ENCODE peak calls at places on chromosomes 5 and 9, in eight cellular contexts. W is A549; V is activated CD8-positive, alpha-beta T cell treated with anti-CD3 and anti-CD28 coated beads for 36 hours; G is GM23338; Y is AG09309; Q is uterus; B is keratinocyte; U is chondrocyte. K is an unnamed sample.

GRCh38 chr9:134386951-134387831 is 60.9 kb downstream of the RXRA start:
- DNase-seq in V (no peak), W (no peak), Y (no peak), U (no peak), G (no peak), Q (no peak), B (no peak), K (no peak)

GRCh38 chr5:139407517-139407916 is 3.6 kb upstream of the SPATA24 start:
- DNase-seq in V (no peak), B (no peak), W (no peak), Y (no peak), U (no peak), Q (no peak), G (no peak), K (peak)

GRCh38 chr5:71482132-71482531 is 26.7 kb downstream of the BDP1 start:
- DNase-seq in Y (no peak), U (no peak), G (no peak), V (no peak), W (peak), B (no peak), Q (no peak), K (no peak)

GRCh38 chr9:35054871-35055644 is 17.4 kb downstream of the VCP start:
- DNase-seq in B (no peak), G (no peak), U (no peak), Q (no peak), V (no peak), Y (no peak), W (no peak), K (no peak)

GRCh38 chr5:155978805-155979204 is 348.2 kb upstream of the SGCD start:
- DNase-seq in Q (no peak), G (no peak), W (no peak), V (no peak), Y (no peak), U (no peak), B (no peak), K (no peak)

GRCh38 chr5:180467989-180468731 is 26.0 kb upstream of the CNOT6 start:
- DNase-seq in B (no peak), G (no peak), U (peak), Q (no peak), V (no peak), W (no peak), Y (no peak), K (no peak)

GRCh38 chr5:81140942-81141341 is 92.2 kb upstream of the CKMT2 start:
- DNase-seq in W (no peak), G (no peak), V (no peak), B (no peak), Y (peak), Q (peak), U (no peak), K (no peak)

GRCh38 chr9:124020520-124021384 is 9.2 kb downstream of the LHX2 start:
- DNase-seq in G (peak), W (no peak), V (no peak), Q (no peak), U (no peak), Y (no peak), B (no peak), K (peak)

GRCh38 chr9:35726876-35727438 is 5.0 kb downstream of the TLN1 start:
- DNase-seq in W (no peak), U (no peak), B (no peak), Y (peak), G (peak), Q (no peak), V (peak), K (no peak)

GRCh38 chr5:13625616-13626198 is 318.8 kb downstream of the DNAH5 start:
- DNase-seq in W (no peak), V (no peak), Y (no peak), G (no peak), Q (no peak), U (no peak), B (no peak), K (no peak)

GRCh38 chr9:119004618-119004990 is 364.6 kb downstream of the BRINP1 start:
- DNase-seq in B (no peak), V (no peak), U (no peak), W (no peak), G (no peak), Y (peak), Q (peak), K (no peak)

DNA sequence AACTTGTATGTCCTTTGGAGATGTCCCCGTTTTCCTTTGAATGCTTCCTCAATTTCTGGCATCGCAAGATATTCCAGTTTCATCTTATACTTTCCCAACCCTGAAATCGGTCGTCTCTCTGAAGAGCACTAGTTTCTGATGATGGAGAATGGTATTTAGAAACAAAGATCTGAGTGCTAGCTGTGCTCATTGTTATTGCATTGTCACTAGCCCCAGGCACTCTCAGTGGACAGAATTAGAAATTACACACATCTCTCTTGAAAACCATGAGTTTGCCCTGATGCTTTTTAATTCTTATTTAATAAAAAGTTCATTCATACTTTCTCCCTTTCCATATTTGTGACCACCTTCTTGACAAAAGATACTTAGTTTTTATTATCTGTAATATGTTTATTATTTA is 67.7 kb downstream of the C9orf152 start:
- DNase-seq in U (no peak), W (peak), G (no peak), Y (no peak), Q (no peak), B (no peak), V (no peak), K (no peak)
- TF ChIP-seq CTCF in U (peak), W (no peak), G (no peak), Y (no peak), Q (no peak), B (no peak), V (no peak), K (no peak)

GRCh38 chr9:75890541-75891276 is at the start of gene PCSK5:
- DNase-seq in Y (peak), G (peak), B (peak), U (peak), Q (peak), V (peak), W (peak), K (peak)
- TF ChIP-seq CTCF in Y (peak), G (peak), B (no peak), U (peak), Q (peak), V (peak), W (peak), K (no peak)

GRCh38 chr5:165031361-165031760 is 1525.9 kb downstream of the MAT2B start:
- DNase-seq in B (no peak), Q (no peak), W (no peak), V (no peak), U (no peak), G (no peak), Y (no peak), K (no peak)
- TF ChIP-seq CTCF in B (no peak), Q (no peak), W (no peak), V (no peak), U (no peak), G (no peak), Y (no peak), K (no peak)

GRCh38 chr5:170226138-170226435 is 6.7 kb upstream of the C5orf58 start:
- DNase-seq in U (no peak), Q (no peak), G (no peak), B (no peak), Y (no peak), V (no peak), W (no peak), K (no peak)
- TF ChIP-seq CTCF in U (no peak), Q (no peak), G (no peak), B (no peak), Y (no peak), V (peak), W (no peak), K (no peak)

GRCh38 chr9:7236186-7236585 is 478.4 kb downstream of the KDM4C start:
- DNase-seq in Y (no peak), W (no peak), Q (no peak), U (no peak), G (no peak), B (no peak), V (no peak), K (no peak)

GRCh38 chr9:7233516-7233915 is 475.7 kb downstream of the KDM4C start:
- DNase-seq in B (no peak), Y (no peak), V (no peak), Q (no peak), W (no peak), G (no peak), U (no peak), K (no peak)

GRCh38 chr9:7237473-7238243 is 479.9 kb downstream of the KDM4C start:
- DNase-seq in Y (peak), U (no peak), Q (no peak), B (no peak), G (no peak), V (no peak), W (no peak), K (no peak)

GRCh38 chr9:7238244-7238637 is 480.5 kb downstream of the KDM4C start:
- DNase-seq in U (no peak), B (no peak), V (no peak), W (no peak), Y (no peak), G (no peak), Q (no peak), K (no peak)

DNA sequence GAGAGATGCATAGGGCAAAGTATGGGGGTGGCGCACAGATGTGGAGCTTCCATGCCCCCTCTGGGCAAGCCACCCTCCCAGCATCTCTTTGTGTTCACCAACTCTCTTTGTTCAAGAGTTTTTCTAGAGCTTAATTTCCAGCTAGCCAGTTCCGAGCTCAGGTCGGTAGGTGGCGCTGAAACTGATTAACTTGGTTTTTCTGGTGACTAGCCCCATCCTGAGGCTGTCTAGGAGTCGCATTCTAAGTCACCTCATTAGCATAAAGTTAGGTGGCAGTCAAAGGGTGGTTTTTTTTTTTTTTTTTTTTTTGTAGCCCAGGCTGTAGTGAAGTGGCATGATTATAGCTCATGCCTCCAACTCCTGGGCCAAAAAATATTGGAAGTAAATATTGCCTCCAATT is 476.4 kb downstream of the KDM4C start:
- DNase-seq in W (peak), V (peak), U (no peak), Y (no peak), Q (no peak), B (no peak), G (peak), K (peak)
- TF ChIP-seq CTCF in W (peak), V (peak), U (peak), Y (peak), Q (no peak), B (peak), G (peak), K (peak)

GRCh38 chr9:36974731-36975130 is 59.3 kb downstream of the PAX5 start:
- DNase-seq in B (no peak), W (no peak), V (no peak), Y (no peak), Q (no peak), G (no peak), U (no peak), K (no peak)
- TF ChIP-seq CTCF in B (peak), W (peak), V (no peak), Y (peak), Q (no peak), G (peak), U (peak), K (no peak)

GRCh38 chr5:6831678-6832077 is 118.4 kb downstream of the TENT4A start:
- DNase-seq in Q (no peak), Y (no peak), V (no peak), B (no peak), G (no peak), U (no peak), W (no peak), K (no peak)
- TF ChIP-seq CTCF in Q (no peak), Y (no peak), V (no peak), B (no peak), G (no peak), U (no peak), W (no peak), K (no peak)

GRCh38 chr5:176568657-176569056 is 19.5 kb downstream of the CDHR2 start:
- DNase-seq in Q (no peak), W (no peak), Y (no peak), U (no peak), V (no peak), G (no peak), B (no peak), K (no peak)

GRCh38 chr5:176565760-176566288 is 16.7 kb downstream of the CDHR2 start:
- DNase-seq in G (no peak), V (no peak), W (no peak), Y (no peak), Q (no peak), U (no peak), B (no peak), K (no peak)

GRCh38 chr5:176574297-176574591 is 25.1 kb downstream of the CDHR2 start:
- DNase-seq in B (no peak), Q (no peak), W (no peak), Y (no peak), U (no peak), G (no peak), V (no peak), K (no peak)

GRCh38 chr5:176573564-176574296 is 24.6 kb downstream of the CDHR2 start:
- DNase-seq in B (no peak), V (peak), U (no peak), Y (no peak), W (peak), G (peak), Q (peak), K (peak)

GRCh38 chr5:176570044-176570443 is 20.9 kb downstream of the CDHR2 start:
- DNase-seq in W (no peak), U (no peak), B (no peak), G (no peak), Q (no peak), V (no peak), Y (no peak), K (no peak)
- TF ChIP-seq CTCF in W (no peak), U (peak), B (no peak), G (no peak), Q (no peak), V (no peak), Y (peak), K (no peak)

K was measured in GM10248.